ENCODE peak calls at places on chromosomes 2 and 18, in ten cellular contexts. X, I, K, D, B, R, J, Z, C and U are unnamed samples.

GRCh38 chr2:39243469-39244123 is at the start of gene CDKL4:
- DNase-seq in I (no peak), Z (peak), R (peak), X (no peak), D (no peak), K (peak), C (no peak), B (no peak), J (no peak), U (peak)

GRCh38 chr2:238169708-238170251 is 11.0 kb downstream of the ERFE start:
- DNase-seq in I (no peak), R (no peak), J (no peak), C (no peak), B (peak), D (peak), X (peak), Z (no peak), K (peak), U (peak)

GRCh38 chr2:112750560-112750843 is 13.9 kb downstream of the CKAP2L start:
- DNase-seq in R (no peak), J (no peak), C (no peak), I (no peak), D (no peak), K (peak), Z (no peak), X (no peak), B (no peak), U (peak)

GRCh38 chr18:58195278-58195721 is 151.3 kb downstream of the NEDD4L start:
- DNase-seq in J (no peak), K (no peak), R (peak), D (no peak), C (peak), I (peak), B (no peak), X (no peak), Z (peak), U (no peak)

GRCh38 chr2:101339236-101339865 is 30.9 kb upstream of the RNF149 start:
- DNase-seq in C (no peak), D (no peak), J (no peak), Z (no peak), I (no peak), B (no peak), X (no peak), K (no peak), R (no peak), U (no peak)

GRCh38 chr2:197838036-197838435 is 33.6 kb downstream of the PLCL1 start:
- DNase-seq in K (peak), D (no peak), C (peak), R (no peak), J (no peak), Z (no peak), B (no peak), I (no peak), X (no peak), U (peak)

GRCh38 chr2:186947516-186947915 is 98.5 kb upstream of the ZSWIM2 start:
- DNase-seq in R (no peak), C (no peak), X (no peak), D (no peak), K (no peak), Z (no peak), I (no peak), J (no peak), B (no peak), U (no peak)

GRCh38 chr2:18232731-18233438 is 327.6 kb downstream of the RDH14 start:
- DNase-seq in Z (no peak), R (no peak), C (no peak), X (no peak), B (no peak), I (no peak), J (no peak), D (no peak), K (peak), U (peak)

GRCh38 chr18:57728941-57729511 is 74.1 kb downstream of the ATP8B1 start:
- DNase-seq in X (no peak), C (no peak), B (no peak), K (peak), I (no peak), D (no peak), J (no peak), R (no peak), Z (peak), U (peak)

GRCh38 chr2:59484673-59485072 is 1068.8 kb downstream of the BCL11A start:
- DNase-seq in K (no peak), C (no peak), B (no peak), I (no peak), R (no peak), D (no peak), X (no peak), Z (no peak), J (no peak), U (no peak)

GRCh38 chr18:3508576-3509559 is 58.9 kb downstream of the TGIF1 start:
- DNase-seq in B (no peak), Z (no peak), D (no peak), C (no peak), J (no peak), K (no peak), I (peak), R (no peak), X (no peak), U (no peak)

GRCh38 chr18:22113144-22113813 is 56.1 kb upstream of the GATA6 start:
- DNase-seq in R (no peak), Z (peak), I (no peak), B (no peak), C (no peak), J (no peak), X (no peak), K (no peak), D (no peak), U (no peak)

GRCh38 chr2:132460781-132461180 is 44.2 kb downstream of the GPR39 start:
- DNase-seq in K (no peak), I (no peak), D (no peak), R (no peak), B (no peak), Z (no peak), C (no peak), X (no peak), J (no peak), U (no peak)

GRCh38 chr2:134705861-134706586 is 12.8 kb downstream of the TMEM163 start:
- DNase-seq in X (no peak), R (no peak), D (no peak), Z (no peak), C (no peak), I (peak), K (no peak), J (no peak), B (no peak), U (no peak)

GRCh38 chr2:61478086-61478485 is 7.2 kb upstream of the USP34 start:
- DNase-seq in R (no peak), I (no peak), D (no peak), X (no peak), B (no peak), C (no peak), Z (no peak), K (no peak), J (no peak), U (no peak)

GRCh38 chr18:49548266-49548665 is 13.6 kb upstream of the LIPG start:
- DNase-seq in K (peak), R (no peak), J (no peak), Z (no peak), X (no peak), D (no peak), I (no peak), B (no peak), C (no peak), U (peak)

GRCh38 chr2:129087133-129087813 is 768.6 kb upstream of the HS6ST1 start:
- DNase-seq in J (no peak), B (no peak), R (no peak), K (no peak), X (no peak), Z (no peak), C (no peak), D (peak), I (no peak), U (no peak)

GRCh38 chr18:48719988-48720654 is 181.3 kb downstream of the CTIF start:
- DNase-seq in Z (no peak), C (no peak), D (no peak), I (no peak), K (peak), B (no peak), X (no peak), R (no peak), J (no peak), U (peak)

GRCh38 chr2:241188386-241189092 is at the start of gene ANO7:
- DNase-seq in C (no peak), I (no peak), D (no peak), X (peak), Z (peak), K (no peak), B (no peak), J (no peak), R (no peak), U (no peak)

GRCh38 chr18:75127143-75128021 is 81.6 kb downstream of the PTGR3 start:
- DNase-seq in R (no peak), K (peak), X (no peak), I (no peak), B (no peak), J (no peak), C (no peak), D (no peak), Z (peak), U (no peak)

GRCh38 chr2:53018830-53019425 is 748.7 kb upstream of the CHAC2 start:
- DNase-seq in J (no peak), X (no peak), R (no peak), I (peak), C (no peak), B (peak), D (peak), Z (no peak), K (peak), U (no peak)

GRCh38 chr2:16325613-16326510 is 339.8 kb downstream of the CYRIA start:
- DNase-seq in C (no peak), D (no peak), X (no peak), K (no peak), B (no peak), Z (no peak), R (no peak), I (peak), J (no peak), U (no peak)